ENCODE peak calls at places on chromosome 1, in nine cellular contexts. F is GM03348, G is progenitor cell of endocrine pancreas, T is Calu3, V is T-helper 17 cell, W is head of caudate nucleus, Q is brain microvascular endothelial cell, P is amniotic epithelial cell, D is left ventricle myocardium inferior. H is an unnamed sample.

GRCh38 chr1:167819849-167820683 is 93.9 kb downstream of the ADCY10 start:
- DNase-seq in P (peak; percentile 87), W (peak; percentile 54), T (peak; percentile 85), F (peak; percentile 95), G (peak; percentile 36), Q (peak; percentile 95), D (peak; percentile 76), V (no peak), H (no peak)

GRCh38 chr1:111270781-111271463 is 19.7 kb upstream of the CHIA start:
- DNase-seq in D (no peak), F (no peak), G (no peak), V (no peak), P (no peak), T (no peak), W (no peak), Q (no peak), H (no peak)

GRCh38 chr1:116852910-116853309 is 56.8 kb upstream of the PTGFRN start:
- DNase-seq in V (no peak), G (no peak), W (no peak), P (no peak), F (peak; percentile 36), Q (peak; percentile 58), D (no peak), T (peak; percentile 1), H (no peak)

GRCh38 chr1:66542811-66543767 is 9.1 kb downstream of the SGIP1 start:
- DNase-seq in G (no peak), P (peak; percentile 62), Q (peak; percentile 79), F (no peak), D (peak; percentile 72), V (no peak), T (peak; percentile 82), W (peak; percentile 74), H (peak; percentile 34)

GRCh38 chr1:145990249-145991097 is 5.9 kb downstream of the TXNIP start:
- DNase-seq in F (no peak), V (no peak), D (no peak), T (no peak), Q (no peak), W (no peak), P (peak; percentile 54), G (no peak), H (no peak)

GRCh38 chr1:184633785-184634184 is 120.9 kb downstream of the EDEM3 start:
- DNase-seq in T (no peak), G (no peak), V (no peak), D (no peak), F (no peak), P (no peak), Q (no peak), W (no peak), H (no peak)

GRCh38 chr1:204465469-204466415 is 28.9 kb downstream of the PIK3C2B start:
- DNase-seq in T (no peak), D (no peak), V (no peak), G (no peak), W (no peak), P (no peak), Q (no peak), F (no peak), H (no peak)

GRCh38 chr1:222814536-222815366 is at the start of gene DISP1:
- DNase-seq in F (peak; percentile 95), G (peak; percentile 60), Q (peak; percentile 71), D (peak; percentile 85), W (peak; percentile 81), T (peak; percentile 81), V (peak; percentile 64), P (peak; percentile 78), H (peak; percentile 83)

GRCh38 chr1:2228684-2229031 is 539 bp downstream of the SKI start:
- DNase-seq in Q (no peak), T (no peak), F (peak; percentile 20), G (no peak), D (no peak), P (peak; percentile 23), W (no peak), V (no peak), H (no peak)

GRCh38 chr1:67250051-67250653 is 57.5 kb upstream of the IL12RB2 start:
- DNase-seq in F (no peak), D (no peak), P (no peak), T (no peak), V (no peak), W (no peak), G (no peak), Q (no peak), H (peak; percentile 3)

GRCh38 chr1:17109897-17110554 is 9.2 kb downstream of the PADI2 start:
- DNase-seq in G (no peak), W (peak; percentile 83), Q (no peak), D (no peak), P (no peak), F (no peak), T (no peak), V (no peak), H (peak; percentile 79)

GRCh38 chr1:191904991-191905390 is 253.3 kb upstream of the RGS18 start:
- DNase-seq in Q (no peak), T (no peak), G (no peak), V (no peak), D (no peak), W (no peak), F (no peak), P (no peak), H (no peak)

GRCh38 chr1:151478923-151479322 is 19.6 kb upstream of the POGZ start:
- DNase-seq in P (peak; percentile 87), Q (no peak), W (no peak), G (no peak), T (no peak), F (peak; percentile 42), D (no peak), V (no peak), H (no peak)

GRCh38 chr1:83999316-83999819 is 436 bp upstream of the TTLL7 start:
- DNase-seq in D (peak; percentile 79), Q (peak; percentile 70), V (peak; percentile 12), T (peak; percentile 79), P (peak; percentile 63), F (peak; percentile 91), W (no peak), G (no peak), H (no peak)

GRCh38 chr1:23563003-23563402 is 3.7 kb upstream of the ID3 start:
- DNase-seq in W (no peak), Q (no peak), G (no peak), D (no peak), T (no peak), P (no peak), F (no peak), V (no peak), H (no peak)

GRCh38 chr1:208781391-208782035 is 537.3 kb upstream of the PLXNA2 start:
- DNase-seq in G (no peak), W (no peak), P (no peak), V (no peak), Q (no peak), F (no peak), D (no peak), T (no peak), H (no peak)

GRCh38 chr1:202154766-202155477 is 5.5 kb downstream of the PTPN7 start:
- DNase-seq in F (peak; percentile 68), P (peak; percentile 86), G (peak; percentile 32), D (no peak), W (peak; percentile 62), Q (peak; percentile 66), V (no peak), T (peak; percentile 56), H (peak; percentile 47)

GRCh38 chr1:9592510-9593075 is 3.9 kb downstream of the TMEM201 start:
- DNase-seq in G (no peak), V (no peak), D (no peak), F (no peak), P (no peak), T (no peak), W (no peak), Q (no peak), H (no peak)

GRCh38 chr1:40532844-40533424 is 1.5 kb downstream of the ZNF684 start:
- DNase-seq in Q (peak; percentile 62), D (no peak), F (peak; percentile 70), T (peak; percentile 48), V (no peak), G (no peak), W (no peak), P (peak; percentile 51), H (peak; percentile 36)

GRCh38 chr1:236425031-236425663 is 31.1 kb downstream of the EDARADD start:
- DNase-seq in Q (no peak), G (no peak), D (no peak), V (no peak), W (no peak), P (no peak), F (no peak), T (peak; percentile 30), H (peak; percentile 37)

GRCh38 chr1:205513774-205514173 is 9.3 kb downstream of the CDK18 start:
- DNase-seq in F (no peak), D (no peak), Q (no peak), V (no peak), W (no peak), T (no peak), P (no peak), G (no peak), H (no peak)

GRCh38 chr1:228335406-228336307 is 71.0 kb downstream of the TRIM11 start:
- DNase-seq in V (peak; percentile 4), P (no peak), F (no peak), Q (no peak), T (no peak), G (no peak), W (no peak), D (peak; percentile 0), H (peak; percentile 21)

GRCh38 chr1:23544444-23545389 is 13.7 kb upstream of the E2F2 start:
- DNase-seq in F (peak; percentile 79), Q (peak; percentile 81), W (peak; percentile 87), G (peak; percentile 74), P (peak; percentile 73), V (peak; percentile 50), T (peak; percentile 64), D (peak; percentile 76), H (peak; percentile 76)

GRCh38 chr1:81703736-81704463 is 96.8 kb upstream of the ADGRL2 start:
- DNase-seq in F (peak; percentile 11), Q (peak; percentile 45), T (no peak), G (no peak), D (no peak), W (no peak), V (no peak), P (peak; percentile 67), H (peak; percentile 40)

GRCh38 chr1:16324456-16324890 is 27.8 kb downstream of the FBXO42 start:
- DNase-seq in W (no peak), Q (peak; percentile 76), G (no peak), D (no peak), P (peak; percentile 70), V (no peak), T (peak; percentile 6), F (peak; percentile 76), H (no peak)

GRCh38 chr1:19648689-19649088 is 4.6 kb downstream of the NBL1 start:
- DNase-seq in D (no peak), V (no peak), T (no peak), F (peak; percentile 49), G (no peak), P (peak; percentile 33), W (no peak), Q (no peak), H (peak; percentile 48)

GRCh38 chr1:200082329-200082728 is 54.8 kb downstream of the NR5A2 start:
- DNase-seq in T (no peak), F (peak; percentile 30), W (no peak), V (no peak), Q (no peak), D (no peak), G (no peak), P (no peak), H (no peak)

GRCh38 chr1:178354816-178355215 is 141.9 kb downstream of the CLEC20A start:
- DNase-seq in Q (no peak), T (no peak), W (no peak), P (no peak), V (no peak), F (no peak), D (no peak), G (no peak), H (no peak)

GRCh38 chr1:217527151-217527550 is 103.7 kb downstream of the GPATCH2 start:
- DNase-seq in F (no peak), G (no peak), Q (no peak), W (no peak), V (no peak), P (no peak), D (no peak), T (no peak), H (no peak)

GRCh38 chr1:23619299-23620188 is 60.2 kb upstream of the ID3 start:
- DNase-seq in P (peak; percentile 25), T (peak; percentile 38), F (peak; percentile 57), G (peak; percentile 45), Q (no peak), D (no peak), W (no peak), V (peak; percentile 80), H (peak; percentile 51)